ENCODE peak calls at places on chromosomes 6 and 20, in four cellular contexts. N is fibroblast of lung, Q is mammary epithelial cell, Z is mesendoderm. V is an unnamed sample. For H3K4me1, the result is how much of the 10 kb centered on the place peaks cover.

GRCh38 chr6:56246941-56247653 is at the start of gene COL21A1:
- DNase-seq in N (peak), Z (peak), Q (no peak), V (no peak)

GRCh38 chr6:24283043-24283985 is 74.5 kb downstream of the DCDC2 start:
- DNase-seq in N (peak), Q (peak), Z (peak), V (peak)

GRCh38 chr6:26175428-26176181 is 88.4 kb downstream of the HFE start:
- DNase-seq in Z (peak), Q (peak), N (peak), V (no peak)

GRCh38 chr6:145349950-145350510 is 385.3 kb downstream of the EPM2A start:
- DNase-seq in Q (no peak), Z (no peak), N (no peak), V (no peak)

GRCh38 chr20:17895641-17896246 is 72.8 kb downstream of the SNX5 start:
- DNase-seq in Z (no peak), Q (peak), N (no peak), V (peak)

GRCh38 chr6:156154896-156155295 is 622.3 kb upstream of the ARID1B start:
- DNase-seq in Q (no peak), Z (no peak), N (peak), V (no peak)

GRCh38 chr20:63273635-63274380 is 1.2 kb downstream of the ARFGAP1 start:
- DNase-seq in Z (no peak), N (peak), Q (peak), V (peak)

GRCh38 chr6:13511913-13512717 is 24.7 kb upstream of the GFOD1 start:
- DNase-seq in Q (no peak), Z (no peak), N (peak), V (no peak)

GRCh38 chr20:34709836-34710567 is 5.9 kb downstream of the TP53INP2 start:
- DNase-seq in Q (no peak), N (no peak), Z (peak), V (peak)

GRCh38 chr6:80553071-80553740 is 446.7 kb downstream of the BCKDHB start:
- DNase-seq in Z (no peak), Q (no peak), N (no peak), V (peak)

GRCh38 chr6:3467996-3468395 is 11.1 kb upstream of the SLC22A23 start:
- DNase-seq in Z (no peak), Q (no peak), N (no peak), V (no peak)

GRCh38 chr6:133887478-133887877 is 1.4 kb upstream of the TCF21 start:
- DNase-seq in Q (no peak), N (no peak), Z (no peak), V (no peak)

GRCh38 chr6:133889557-133890301 is 816 bp downstream of the TCF21 start:
- DNase-seq in Q (no peak), Z (peak), N (peak), V (no peak)

GRCh38 chr6:133891814-133892443 is 3.0 kb downstream of the TCF21 start:
- DNase-seq in N (no peak), Z (no peak), Q (no peak), V (no peak)

GRCh38 chr6:133890941-133891813 is 2.3 kb downstream of the TCF21 start:
- DNase-seq in Q (no peak), N (peak), Z (peak), V (no peak)

DNA sequence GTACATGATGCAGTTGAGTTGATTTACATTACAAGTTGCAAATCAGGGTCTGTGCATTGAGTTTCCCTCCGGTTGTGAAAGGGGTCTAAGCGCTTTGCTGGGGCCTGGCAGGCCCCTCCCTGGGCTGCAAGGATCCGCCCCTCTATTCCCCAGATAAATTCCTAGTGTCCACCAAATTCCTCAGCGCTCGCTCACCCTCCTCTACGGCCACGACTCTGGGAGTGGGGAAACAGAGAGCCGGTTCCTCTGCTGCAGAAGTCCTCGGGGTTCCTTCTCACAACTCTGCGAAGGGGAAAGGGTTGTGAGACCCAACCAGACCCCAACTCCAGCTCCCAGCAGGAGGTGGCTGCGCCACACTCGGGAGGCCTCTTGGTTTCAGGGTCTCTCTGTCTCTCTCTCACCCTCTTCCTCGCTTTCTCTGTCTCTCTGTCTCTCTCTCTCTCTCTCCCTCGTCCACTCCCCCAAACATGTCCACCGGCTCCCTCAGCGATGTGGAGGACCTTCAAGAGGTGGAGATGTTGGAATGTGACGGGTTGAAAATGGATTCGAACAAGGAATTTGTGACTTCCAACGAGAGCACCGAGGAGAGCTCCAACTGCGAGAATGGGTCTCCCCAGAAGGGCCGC is at the start of gene TCF21:
- DNase-seq in N (peak), Q (no peak), Z (peak), V (peak)
- H3K4me2 ChIP-seq in N (peak), Q (no peak), Z (peak), V (peak)

GRCh38 chr20:23879811-23880374 is 345 bp upstream of the CST5 start:
- DNase-seq in Q (peak), Z (peak), N (no peak), V (no peak)
- H3K4me1 ChIP-seq in Q (under half), Z (under half), N (under half), V (under half)

GRCh38 chr6:42138630-42139619 is 3.5 kb downstream of the C6orf132 start:
- DNase-seq in Q (no peak), Z (peak), N (peak), V (no peak)
- H3K9ac ChIP-seq in Q (no peak), Z (peak), N (no peak), V (peak)

GRCh38 chr6:766625-767024 is 73.7 kb upstream of the EXOC2 start:
- DNase-seq in N (peak), Z (no peak), Q (no peak), V (no peak)
- H3K4me2 ChIP-seq in N (peak), Z (no peak), Q (no peak), V (no peak)

DNA sequence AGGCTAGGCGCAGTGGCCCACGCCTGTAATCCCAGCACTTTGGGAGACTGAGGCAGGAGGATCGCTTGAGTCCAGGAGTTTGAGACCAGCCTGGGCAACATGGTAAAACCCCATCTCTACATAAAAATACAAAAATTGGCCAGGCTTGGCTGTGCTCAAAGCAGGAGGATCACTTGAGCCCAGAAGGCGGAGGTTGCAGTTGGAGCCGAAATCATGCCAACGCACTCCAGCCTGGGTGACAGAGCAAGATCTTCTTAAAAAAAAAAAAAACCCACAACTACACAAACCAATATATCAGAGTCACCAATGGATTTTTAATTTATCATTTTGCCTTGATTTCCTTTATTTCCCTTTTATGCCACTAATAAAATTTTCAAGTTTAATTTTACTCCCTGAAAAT is 9.3 kb downstream of the MAP3K5 start:
- DNase-seq in N (no peak), Z (no peak), Q (no peak), V (no peak)
- H3K4me1 ChIP-seq in N (under half), Z (under half), Q (under half), V (under half)

DNA sequence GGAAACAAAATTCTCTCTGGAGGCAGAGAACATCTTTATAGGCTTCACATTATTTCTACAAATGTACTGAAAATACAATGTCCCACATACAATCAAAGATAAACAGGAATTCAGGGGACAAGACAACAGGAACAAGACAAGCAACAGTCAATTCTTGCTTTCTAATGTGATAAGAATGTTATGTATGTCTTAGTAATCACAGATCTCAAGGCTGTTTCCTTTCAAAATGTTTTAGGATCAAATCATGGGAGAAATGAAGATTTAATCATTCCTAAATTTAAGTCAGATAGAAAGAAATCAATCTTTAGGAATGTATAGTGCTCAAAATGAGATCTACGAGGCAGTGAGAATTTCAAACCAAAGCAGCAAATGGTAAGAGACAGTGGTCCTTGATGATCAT is 32.1 kb downstream of the NEDD9 start:
- DNase-seq in Q (no peak), N (no peak), Z (no peak), V (peak)
- H3K9ac ChIP-seq in Q (no peak), N (peak), Z (no peak), V (peak)

DNA sequence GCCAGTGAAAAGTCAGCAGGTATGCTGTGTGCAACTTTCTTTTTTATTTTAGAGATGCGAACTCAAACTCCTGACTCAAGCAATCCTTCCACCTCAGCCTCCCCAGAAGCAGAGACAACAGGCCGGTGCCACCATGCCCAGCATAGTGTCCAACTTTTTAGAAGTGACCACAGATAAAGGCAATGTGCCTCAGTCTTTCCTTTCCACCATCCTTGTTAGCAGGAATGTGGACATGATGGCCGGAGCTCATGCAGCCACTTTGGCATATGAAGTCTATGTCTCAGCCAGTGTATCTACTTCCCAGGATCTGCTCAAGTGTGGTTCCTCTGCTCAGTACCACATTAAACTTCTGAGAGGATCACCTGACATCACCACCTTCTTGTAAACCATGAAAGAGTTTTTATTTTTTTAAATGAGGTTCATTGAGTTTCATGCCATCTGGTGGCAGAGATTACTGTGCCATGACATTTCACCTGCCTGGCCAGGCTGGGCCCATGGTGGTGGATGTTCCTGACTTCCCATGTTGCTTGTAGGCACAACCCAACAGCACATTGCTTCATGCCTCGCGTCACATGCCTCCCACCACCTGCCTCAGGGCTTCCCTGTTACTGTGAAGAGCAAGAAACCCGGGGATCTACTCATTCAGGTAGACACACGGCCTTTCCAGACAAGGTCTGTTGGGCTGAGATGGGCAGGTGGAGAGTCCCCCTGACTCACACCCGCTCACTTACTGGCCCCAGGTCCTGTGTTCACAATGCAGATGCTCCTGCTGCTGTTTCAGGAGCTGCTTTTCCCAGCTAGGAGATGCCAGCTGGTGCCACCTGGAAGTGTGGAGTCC is 216.5 kb downstream of the LY86 start:
- DNase-seq in Q (no peak), N (no peak), Z (no peak), V (no peak)
- H3K4me2 ChIP-seq in Q (no peak), N (no peak), Z (no peak), V (no peak)

GRCh38 chr6:49911252-49911651 is 44.9 kb upstream of the CRISP1 start:
- DNase-seq in N (no peak), Q (no peak), Z (peak), V (no peak)
- H3K4me1 ChIP-seq in N (under half), Q (under half), Z (under half), V (under half)

DNA sequence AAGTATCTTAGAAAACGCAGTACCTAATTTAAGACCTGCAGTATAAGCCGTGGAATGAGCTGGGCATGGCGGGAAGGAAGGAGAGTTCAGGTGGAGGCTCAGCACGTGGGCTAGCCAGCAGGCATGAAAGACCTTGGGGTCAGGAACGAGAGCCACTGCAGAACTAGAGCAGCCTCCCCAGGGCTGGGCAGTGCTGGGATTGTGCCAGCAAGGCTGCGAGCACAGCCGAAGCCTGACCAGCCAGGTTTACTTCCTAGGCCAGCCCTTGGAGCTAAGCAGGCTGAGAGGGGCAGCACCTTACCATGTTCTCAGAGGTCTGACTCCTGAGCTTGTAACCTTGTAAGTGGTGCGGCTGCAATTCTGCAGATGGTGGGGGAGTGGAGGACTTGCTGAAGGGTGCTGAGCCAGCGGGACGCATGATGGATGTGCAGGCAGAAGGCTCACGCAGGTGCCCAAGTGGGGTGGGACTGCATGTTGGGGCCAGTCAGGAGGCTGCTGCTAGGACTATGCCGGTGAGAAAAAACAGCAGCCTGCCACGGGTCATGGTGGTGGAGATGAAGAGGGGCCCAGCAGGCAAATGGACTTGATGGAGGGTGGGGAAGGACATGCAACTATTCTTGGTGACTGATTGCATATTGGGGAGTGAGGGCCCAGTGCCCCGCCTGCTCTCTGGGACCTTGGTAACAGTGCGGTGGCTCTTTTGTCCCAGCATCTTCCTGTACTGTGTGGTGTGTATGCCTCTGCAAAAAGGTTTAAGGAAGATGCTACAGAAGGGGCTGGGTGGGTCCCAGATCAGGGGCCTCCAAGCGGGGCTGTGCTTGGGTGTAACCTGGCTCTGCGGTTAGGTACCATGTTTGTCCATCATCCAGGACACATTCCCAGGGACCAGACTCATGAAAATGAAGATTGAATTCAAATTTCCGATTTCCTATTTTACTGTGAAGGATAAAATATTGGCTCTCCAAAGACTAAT is 37.6 kb upstream of the IRF4 start:
- DNase-seq in N (no peak), Z (no peak), Q (no peak), V (no peak)
- H3K9ac ChIP-seq in N (no peak), Z (no peak), Q (no peak), V (no peak)

GRCh38 chr6:37168163-37168758 is 1.7 kb upstream of the PIM1 start:
- DNase-seq in Z (peak), N (no peak), Q (no peak), V (no peak)

GRCh38 chr6:37171141-37171969 is 1.4 kb downstream of the PIM1 start:
- DNase-seq in N (no peak), Q (peak), Z (peak), V (peak)

GRCh38 chr6:37168809-37169457 is 1.0 kb upstream of the PIM1 start:
- DNase-seq in N (no peak), Z (peak), Q (no peak), V (no peak)

GRCh38 chr6:37170273-37171140 is 555 bp downstream of the PIM1 start:
- DNase-seq in Z (peak), Q (peak), N (no peak), V (no peak)

DNA sequence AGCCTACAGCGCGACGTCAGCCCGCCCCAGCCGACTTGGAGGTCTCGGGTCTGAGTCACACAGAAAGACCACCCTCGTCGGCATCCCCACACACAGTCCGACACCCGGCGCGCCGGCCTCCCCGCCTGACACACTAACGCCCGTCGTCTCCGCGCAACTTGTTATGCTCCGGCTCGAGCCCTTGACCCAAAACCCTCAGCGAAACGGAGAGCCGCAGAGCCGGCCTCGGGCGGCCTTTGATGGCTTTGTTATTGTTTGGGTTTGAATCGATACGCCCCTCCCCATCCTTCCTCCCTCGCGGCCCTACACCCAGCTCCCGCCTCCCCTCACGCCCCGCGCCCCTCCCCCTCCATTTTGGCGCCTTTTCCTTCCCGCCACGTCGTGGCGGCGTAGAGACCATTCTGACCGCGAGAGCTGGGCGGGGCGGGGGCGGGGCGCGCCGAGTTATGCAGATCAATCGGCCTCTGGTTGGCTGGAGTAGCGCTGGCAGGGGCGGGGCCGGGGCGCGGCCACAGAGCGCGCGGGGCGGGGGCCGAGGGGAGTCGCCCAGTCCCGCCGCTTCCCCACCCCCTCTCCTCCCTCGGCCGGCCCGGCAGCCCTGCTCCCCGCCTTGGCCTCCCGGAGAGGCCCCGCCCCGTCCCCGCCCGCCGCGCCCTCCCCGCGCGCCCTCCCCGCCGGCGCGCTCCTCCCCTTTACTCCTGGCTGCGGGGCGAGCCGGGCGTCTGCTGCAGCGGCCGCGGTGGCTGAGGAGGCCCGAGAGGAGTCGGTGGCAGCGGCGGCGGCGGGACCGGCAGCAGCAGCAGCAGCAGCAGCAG is at the start of gene PIM1:
- DNase-seq in Q (peak), Z (peak), N (peak), V (peak)
- H3K4me2 ChIP-seq in Q (peak), Z (peak), N (peak), V (peak)